ENCODE peak calls at places on chromosome 1, in four cellular contexts. Y, R, G and S are unnamed samples.

GRCh38 chr1:51072040-51072439 is 30.0 kb upstream of the C1orf185 start:
- DNase-seq in Y (peak), G (no peak), R (peak), S (no peak)

GRCh38 chr1:197468581-197469175 is 200.6 kb downstream of the CRB1 start:
- DNase-seq in G (no peak), R (no peak), Y (no peak), S (no peak)

GRCh38 chr1:200496937-200497336 is 87.1 kb upstream of the ZNF281 start:
- DNase-seq in G (no peak), R (no peak), Y (no peak), S (no peak)

GRCh38 chr1:45793942-45794604 is 9.3 kb upstream of the MAST2 start:
- DNase-seq in Y (peak), R (no peak), G (no peak), S (no peak)

GRCh38 chr1:38528600-38528999 is 331.0 kb downstream of the RRAGC start:
- DNase-seq in Y (no peak), G (no peak), R (no peak), S (no peak)

GRCh38 chr1:180594723-180595122 is 36.0 kb downstream of the OVAAL start:
- DNase-seq in Y (no peak), R (peak), G (no peak), S (no peak)

GRCh38 chr1:235708390-235708962 is 58.9 kb upstream of the GNG4 start:
- DNase-seq in G (no peak), Y (peak), R (no peak), S (no peak)

GRCh38 chr1:31788825-31789256 is 24.7 kb upstream of the ADGRB2 start:
- DNase-seq in Y (peak), G (peak), R (peak), S (no peak)

GRCh38 chr1:242692988-242693387 is 168.5 kb upstream of the PLD5 start:
- DNase-seq in Y (no peak), G (no peak), R (no peak), S (no peak)

GRCh38 chr1:29651684-29652665 is 415.7 kb downstream of the PTPRU start:
- DNase-seq in Y (no peak), G (no peak), R (no peak), S (no peak)

GRCh38 chr1:74504125-74505065 is 8.0 kb downstream of the LRRC53 start:
- DNase-seq in Y (peak), R (peak), G (peak), S (peak)

GRCh38 chr1:217747156-217747769 is 116.1 kb downstream of the SPATA17 start:
- DNase-seq in R (no peak), G (no peak), Y (peak), S (no peak)

GRCh38 chr1:223811634-223812101 is 34.1 kb downstream of the TP53BP2 start:
- DNase-seq in Y (peak), R (no peak), G (no peak), S (no peak)

GRCh38 chr1:208569181-208569580 is 325.0 kb upstream of the PLXNA2 start:
- DNase-seq in R (no peak), G (no peak), Y (no peak), S (no peak)

GRCh38 chr1:113929750-113930498 is 800 bp downstream of the HIPK1 start:
- DNase-seq in G (no peak), R (peak), Y (no peak), S (no peak)

GRCh38 chr1:2431095-2431494 is 18.7 kb upstream of the PEX10 start:
- DNase-seq in G (no peak), Y (no peak), R (no peak), S (no peak)

GRCh38 chr1:186976700-186977099 is 148.0 kb downstream of the PLA2G4A start:
- DNase-seq in R (no peak), G (no peak), Y (no peak), S (no peak)

GRCh38 chr1:27476222-27476621 is 13.7 kb downstream of the WASF2 start:
- DNase-seq in G (no peak), Y (no peak), R (no peak), S (no peak)

GRCh38 chr1:24954631-24955030 is 24.6 kb upstream of the RUNX3 start:
- DNase-seq in G (no peak), Y (no peak), R (no peak), S (no peak)

GRCh38 chr1:59604191-59604590 is 210.6 kb upstream of the HOOK1 start:
- DNase-seq in Y (no peak), R (no peak), G (no peak), S (no peak)

GRCh38 chr1:9269078-9269501 is 23.6 kb upstream of the SPSB1 start:
- DNase-seq in Y (no peak), G (no peak), R (no peak), S (no peak)

GRCh38 chr1:39105841-39106765 is 80.0 kb downstream of the NDUFS5 start:
- DNase-seq in G (no peak), R (no peak), Y (peak), S (peak)

GRCh38 chr1:2119886-2120285 is 69.7 kb downstream of the PRKCZ start:
- DNase-seq in Y (no peak), R (no peak), G (no peak), S (no peak)

GRCh38 chr1:175192630-175193338 is at the start of gene KIAA0040:
- DNase-seq in R (peak), Y (peak), G (no peak), S (peak)

GRCh38 chr1:150660584-150660983 is 31.2 kb upstream of the ENSA start:
- DNase-seq in R (no peak), G (no peak), Y (no peak), S (no peak)

GRCh38 chr1:35656148-35656862 is 15.0 kb upstream of the PSMB2 start:
- DNase-seq in Y (no peak), G (no peak), R (no peak), S (no peak)

GRCh38 chr1:235090406-235091069 is 38.1 kb downstream of the TOMM20 start:
- DNase-seq in R (no peak), G (no peak), Y (peak), S (peak)

GRCh38 chr1:64828829-64829228 is 84.0 kb downstream of the RAVER2 start:
- DNase-seq in Y (no peak), R (no peak), G (no peak), S (no peak)

GRCh38 chr1:197928849-197929336 is 11.7 kb downstream of the LHX9 start:
- DNase-seq in G (no peak), Y (no peak), R (peak), S (no peak)

GRCh38 chr1:237098517-237098916 is 56.5 kb downstream of the RYR2 start:
- DNase-seq in R (no peak), G (no peak), Y (no peak), S (no peak)

GRCh38 chr1:62530516-62531154 is 66.7 kb upstream of the ANGPTL3 start:
- DNase-seq in Y (peak), R (peak), G (no peak), S (peak)

GRCh38 chr1:235011599-235012435 is 116.8 kb downstream of the TOMM20 start:
- DNase-seq in Y (no peak), G (peak), R (peak), S (no peak)

GRCh38 chr1:109113787-109114568 is at the start of gene ELAPOR1:
- DNase-seq in G (no peak), Y (no peak), R (no peak), S (peak)
- TF ChIP-seq NR2C2 in G (no peak), Y (no peak), R (no peak), S (no peak)

GRCh38 chr1:93395195-93395594 is 49.5 kb downstream of the DR1 start:
- DNase-seq in Y (peak), R (no peak), G (no peak), S (no peak)

GRCh38 chr1:93399781-93400180 is 48.1 kb upstream of the FNBP1L start:
- DNase-seq in Y (peak), R (no peak), G (no peak), S (no peak)

DNA sequence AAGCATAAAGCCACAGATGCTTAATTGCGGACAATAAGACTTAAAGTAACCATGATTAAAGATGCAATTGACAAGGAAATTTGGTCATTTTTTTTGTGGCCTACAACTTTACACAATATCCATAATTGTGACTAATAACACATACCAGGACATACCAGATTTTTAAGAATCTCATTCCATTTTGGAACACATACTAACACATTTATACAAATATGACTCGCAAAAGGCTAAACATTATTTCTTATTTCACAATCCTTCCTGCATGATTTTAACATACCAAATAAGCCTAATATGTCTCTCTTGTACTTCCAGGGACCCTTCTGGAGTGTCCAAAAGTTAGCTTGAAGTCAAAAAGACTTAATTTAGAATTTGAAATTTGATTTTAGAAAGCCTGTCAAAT is 48.8 kb downstream of the DR1 start:
- DNase-seq in R (no peak), G (no peak), Y (no peak), S (no peak)
- TF ChIP-seq NR2C2 in R (no peak), G (no peak), Y (no peak), S (no peak)

GRCh38 chr1:81682490-81682889 is 118.2 kb upstream of the ADGRL2 start:
- DNase-seq in Y (no peak), R (no peak), G (no peak), S (peak)
- TF ChIP-seq NR2C2 in Y (no peak), R (no peak), G (no peak), S (no peak)

GRCh38 chr1:203479646-203480045 is 4.0 kb downstream of the PRELP start:
- DNase-seq in Y (no peak), R (no peak), G (no peak), S (no peak)

GRCh38 chr1:203477748-203478147 is 2.1 kb downstream of the PRELP start:
- DNase-seq in G (no peak), Y (no peak), R (no peak), S (no peak)

GRCh38 chr1:203478231-203478630 is 2.6 kb downstream of the PRELP start:
- DNase-seq in Y (no peak), G (no peak), R (no peak), S (no peak)

GRCh38 chr1:203480084-203480483 is 4.5 kb downstream of the PRELP start:
- DNase-seq in Y (no peak), G (no peak), R (no peak), S (no peak)

DNA sequence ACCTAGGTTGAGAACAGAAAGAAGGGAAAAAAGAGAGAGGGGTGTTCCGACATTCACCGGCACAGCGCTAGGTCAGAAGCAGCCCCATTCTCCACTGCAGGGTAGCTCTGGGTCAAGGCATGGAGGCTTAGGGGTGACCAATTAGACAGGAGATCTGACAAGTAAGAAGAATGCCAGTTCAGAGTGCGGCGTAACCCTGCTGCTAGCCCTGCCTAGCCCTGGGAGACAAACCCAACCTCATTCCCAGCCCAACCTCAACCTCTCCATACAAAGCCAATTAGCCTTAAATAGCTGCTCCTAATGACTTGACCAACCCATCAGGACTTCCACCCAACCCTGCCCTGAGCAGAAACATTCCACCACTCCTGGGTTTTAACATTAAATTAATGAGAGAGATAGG is 3.4 kb downstream of the PRELP start:
- DNase-seq in G (no peak), Y (no peak), R (no peak), S (no peak)
- TF ChIP-seq NR2C2 in G (no peak), Y (no peak), R (no peak), S (no peak)

DNA sequence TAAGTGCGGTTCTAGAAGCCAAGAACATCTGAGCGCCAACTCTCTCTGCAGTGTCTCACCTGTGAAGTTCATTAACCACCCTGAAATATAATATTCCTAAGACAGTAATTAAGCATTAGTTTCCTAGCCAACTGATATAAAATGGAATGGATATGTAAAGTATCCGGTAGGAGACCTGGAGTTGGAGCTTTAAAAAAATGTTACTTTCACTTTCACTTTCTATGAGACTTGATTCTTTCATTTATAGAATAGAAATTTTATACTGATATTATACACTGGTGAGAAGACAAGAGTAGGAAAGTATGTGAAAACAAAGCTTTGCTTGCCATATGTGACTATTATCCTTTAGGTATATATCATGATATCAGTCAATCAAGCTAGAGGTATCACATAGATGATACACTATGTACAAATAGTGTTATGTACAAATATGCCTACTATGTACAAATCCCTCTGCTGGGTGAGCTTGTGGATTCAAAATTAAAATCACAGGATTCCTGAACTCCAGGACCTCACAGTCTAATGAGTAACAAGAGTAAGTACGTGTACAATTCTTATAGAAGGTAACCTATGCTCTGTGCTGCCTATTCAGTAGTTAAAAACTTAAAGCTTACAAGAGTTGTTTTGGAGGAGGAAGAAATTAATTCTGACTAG is 934.2 kb downstream of the TTLL7 start:
- DNase-seq in R (no peak), Y (no peak), G (no peak), S (no peak)
- TF ChIP-seq NR2C2 in R (no peak), Y (no peak), G (no peak), S (no peak)

DNA sequence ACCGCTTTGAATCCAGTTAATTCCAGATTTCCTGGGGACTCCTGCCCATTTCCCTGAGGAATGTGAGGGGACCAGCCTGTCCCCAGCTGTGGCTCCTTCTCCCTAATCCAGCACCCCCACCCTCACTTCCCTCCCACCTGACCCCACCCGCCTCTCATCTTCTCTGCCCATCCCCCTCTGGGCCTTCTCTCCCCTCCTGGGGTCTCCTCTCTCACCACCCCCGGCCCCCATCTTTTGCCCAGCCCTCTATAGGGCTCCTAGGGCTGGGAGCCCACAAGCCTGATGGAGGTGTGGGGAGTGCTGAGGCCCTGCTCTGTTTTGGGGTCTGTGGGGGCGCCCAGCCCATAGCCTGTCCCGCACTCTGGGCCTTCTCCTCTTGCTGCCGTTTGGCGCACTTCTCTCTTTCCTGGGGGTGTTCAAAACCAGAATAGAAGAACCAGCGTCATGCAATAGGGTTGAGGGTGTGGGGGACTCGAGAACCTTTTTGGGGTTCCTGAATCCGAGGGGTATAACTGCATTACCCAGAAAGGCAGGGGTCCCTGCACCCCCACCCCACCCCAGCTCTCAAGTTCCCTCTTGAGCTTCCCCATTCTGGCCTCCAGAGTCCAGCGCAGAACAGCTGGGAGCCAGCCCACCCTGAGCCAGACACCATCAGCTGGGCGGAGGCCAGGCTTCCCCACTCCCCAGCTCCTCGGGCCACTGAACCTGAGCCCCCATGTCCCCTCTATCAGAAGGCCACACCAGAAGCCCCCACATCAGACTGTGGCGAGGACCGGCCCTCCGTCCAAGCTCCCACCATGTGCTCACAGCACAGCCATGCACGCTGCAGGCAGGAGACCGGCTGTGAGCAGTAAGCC is 25.9 kb upstream of the TNFRSF1B start:
- DNase-seq in G (no peak), Y (no peak), R (no peak), S (no peak)
- TF ChIP-seq NR2C2 in G (no peak), Y (no peak), R (no peak), S (no peak)

GRCh38 chr1:21625390-21626190 is 43.6 kb downstream of the RAP1GAP start:
- DNase-seq in R (no peak), Y (no peak), G (no peak), S (no peak)
- TF ChIP-seq NR2C2 in R (no peak), Y (no peak), G (no peak), S (no peak)

DNA sequence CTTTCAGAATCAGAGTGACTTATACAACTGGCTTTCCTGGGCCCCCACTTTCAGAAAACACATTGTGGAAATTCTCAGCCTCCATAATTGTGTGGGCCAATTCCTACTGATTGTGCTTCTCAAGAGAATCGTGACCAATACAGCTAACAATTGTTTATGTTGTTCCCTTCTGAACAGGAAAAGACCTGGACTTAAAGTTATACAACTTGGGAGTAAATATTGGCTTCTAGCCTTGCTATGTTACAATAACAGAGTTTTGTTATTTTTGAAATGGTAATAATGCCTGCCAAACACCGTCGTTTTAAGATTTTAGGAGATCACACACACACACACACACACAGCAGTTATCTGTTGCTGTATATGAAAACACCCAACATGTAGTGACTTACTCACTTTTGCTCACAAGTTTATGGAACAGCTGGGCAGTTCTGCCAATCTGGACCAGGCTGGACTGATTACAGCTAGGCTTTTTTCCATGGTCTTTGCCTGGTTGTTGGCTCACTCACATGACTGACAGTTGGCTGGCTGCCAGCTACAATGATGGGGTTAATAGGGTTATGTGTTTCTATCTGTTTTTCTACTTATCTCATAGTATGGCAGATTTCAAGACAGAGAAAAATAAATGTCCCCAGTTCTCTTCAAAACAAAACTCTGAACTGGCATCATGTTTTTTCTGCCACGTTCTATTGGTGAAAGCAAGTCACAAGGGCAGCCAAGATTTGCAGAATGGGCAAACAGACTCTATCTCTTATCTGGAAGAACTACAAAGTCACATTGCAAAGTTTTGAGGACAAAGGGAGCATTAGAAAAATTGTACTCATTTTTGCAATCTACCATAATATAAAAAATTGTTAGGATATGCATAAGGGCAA is 447.5 kb downstream of the NEGR1 start:
- DNase-seq in Y (no peak), G (no peak), R (no peak), S (no peak)
- TF ChIP-seq NR2C2 in Y (no peak), G (no peak), R (no peak), S (no peak)